ENCODE peak calls at places on chromosomes 13 and 19, in ten cellular contexts. M is OCI-LY7; V is spleen; Y is AG10803; G is uterus; N is heart right ventricle; Q is PC-9; H is progenitor cell of endocrine pancreas; J is neural crest cell; Z is activated CD8-positive, alpha-beta T cell treated with anti-CD3 and anti-CD28 coated beads for 36 hours. X is an unnamed sample.

GRCh38 chr19:43784251-43784980 is 3.6 kb upstream of the KCNN4 start:
- DNase-seq in M (peak), G (no peak), H (no peak), N (no peak), Z (peak), V (no peak), Y (peak), Q (peak), J (no peak), X (peak)

GRCh38 chr13:48437381-48437780 is 24.5 kb upstream of the LPAR6 start:
- DNase-seq in N (peak), Y (peak), V (no peak), J (no peak), Z (no peak), M (no peak), Q (no peak), H (no peak), G (peak), X (no peak)

GRCh38 chr13:36345438-36346221 is 564 bp downstream of the SPART start:
- DNase-seq in N (peak), Q (peak), Z (peak), V (peak), H (peak), M (no peak), J (peak), Y (peak), G (peak), X (peak)

GRCh38 chr19:11169896-11170678 is 14.5 kb upstream of the SPC24 start:
- DNase-seq in N (no peak), J (no peak), V (no peak), M (no peak), G (peak), Y (peak), Q (no peak), H (no peak), Z (no peak), X (no peak)

GRCh38 chr19:19655051-19655594 is 8.4 kb downstream of the ATP13A1 start:
- DNase-seq in H (no peak), G (no peak), J (no peak), M (no peak), N (no peak), Q (no peak), V (peak), Y (no peak), Z (no peak), X (no peak)

GRCh38 chr19:2294377-2295335 is 12.7 kb upstream of the PEAK3 start:
- DNase-seq in J (no peak), H (no peak), G (peak), N (no peak), V (peak), M (no peak), Y (peak), Z (no peak), Q (no peak), X (no peak)

GRCh38 chr19:6766357-6767080 is 716 bp downstream of the SH2D3A start:
- DNase-seq in V (no peak), Y (no peak), M (peak), G (no peak), H (no peak), N (no peak), Q (no peak), J (no peak), Z (peak), X (no peak)

GRCh38 chr13:74246398-74246975 is 112.3 kb upstream of the KLF12 start:
- DNase-seq in Q (no peak), G (peak), J (no peak), M (no peak), V (no peak), H (no peak), Y (no peak), N (peak), Z (peak), X (no peak)

GRCh38 chr19:3986260-3987041 is 1.2 kb upstream of the EEF2 start:
- DNase-seq in J (no peak), Q (peak), N (peak), M (peak), V (no peak), Z (peak), H (no peak), Y (peak), G (no peak), X (peak)

GRCh38 chr13:73958657-73959397 is 175.4 kb downstream of the KLF12 start:
- DNase-seq in H (no peak), J (no peak), N (no peak), Z (no peak), Q (peak), G (no peak), M (no peak), Y (no peak), V (no peak), X (no peak)

GRCh38 chr13:94710881-94711560 is 1.3 kb downstream of the SOX21 start:
- DNase-seq in G (no peak), Y (no peak), Q (no peak), Z (peak), H (peak), N (no peak), M (no peak), V (peak), J (no peak), X (no peak)

GRCh38 chr13:104586010-104586746 is 1520.0 kb upstream of the SLC10A2 start:
- DNase-seq in Q (peak), H (no peak), N (no peak), V (no peak), G (no peak), Y (no peak), J (no peak), M (no peak), Z (no peak), X (no peak)

GRCh38 chr13:60887711-60888110 is 490.7 kb downstream of the TDRD3 start:
- DNase-seq in Q (no peak), G (no peak), N (no peak), V (no peak), Z (no peak), M (no peak), H (no peak), J (no peak), Y (no peak), X (peak)

GRCh38 chr13:62482351-62482750 is 1066.7 kb upstream of the PCDH20 start:
- DNase-seq in V (no peak), Q (no peak), J (no peak), M (no peak), H (no peak), G (no peak), N (no peak), Z (no peak), Y (no peak), X (no peak)

GRCh38 chr13:76934671-76935070 is 13.6 kb upstream of the ACOD1 start:
- DNase-seq in Z (no peak), Y (peak), J (no peak), G (no peak), Q (no peak), V (no peak), H (no peak), M (no peak), N (no peak), X (no peak)

GRCh38 chr19:42168206-42168605 is 36.0 kb upstream of the POU2F2 start:
- DNase-seq in Y (no peak), N (no peak), Q (no peak), G (no peak), Z (no peak), J (no peak), H (no peak), V (no peak), M (no peak), X (no peak)

GRCh38 chr13:29362849-29363604 is 232.5 kb downstream of the SLC7A1 start:
- DNase-seq in M (peak), V (no peak), Q (peak), G (peak), H (peak), Z (peak), N (peak), Y (peak), J (peak), X (peak)

GRCh38 chr13:113584870-113585671 is 518 bp downstream of the TFDP1 start:
- DNase-seq in Z (peak), V (peak), Y (no peak), H (no peak), G (peak), N (no peak), Q (peak), M (peak), J (no peak), X (peak)

GRCh38 chr19:47257411-47258169 is 1.3 kb downstream of the CCDC9 start:
- DNase-seq in Z (peak), G (peak), N (no peak), M (no peak), V (peak), J (no peak), H (no peak), Y (no peak), Q (no peak), X (peak)

GRCh38 chr19:588093-588742 is 1.5 kb upstream of the HCN2 start:
- DNase-seq in Q (peak), N (peak), J (peak), M (peak), V (no peak), G (no peak), Z (peak), Y (peak), H (peak), X (peak)

GRCh38 chr13:33100876-33101275 is 84.7 kb downstream of the KL start:
- DNase-seq in Q (no peak), Y (peak), J (no peak), N (no peak), G (no peak), H (no peak), Z (no peak), M (no peak), V (no peak), X (no peak)

GRCh38 chr19:16645140-16645539 is 14.8 kb downstream of the SMIM7 start:
- DNase-seq in M (no peak), N (no peak), J (peak), Q (no peak), G (no peak), Z (no peak), H (no peak), Y (no peak), V (no peak), X (no peak)

GRCh38 chr19:51195616-51196015 is 29.3 kb upstream of the CD33 start:
- DNase-seq in N (no peak), V (no peak), Q (no peak), H (no peak), J (no peak), M (no peak), Z (no peak), Y (no peak), G (no peak), X (no peak)

GRCh38 chr13:43136940-43137574 is 113.7 kb downstream of the DNAJC15 start:
- DNase-seq in M (no peak), H (peak), Q (no peak), Y (no peak), N (no peak), G (no peak), Z (no peak), V (no peak), J (no peak), X (no peak)

GRCh38 chr13:19781526-19781925 is 1.2 kb downstream of the PSPC1 start:
- DNase-seq in M (no peak), H (no peak), Q (no peak), V (no peak), Y (no peak), Z (peak), J (no peak), N (no peak), G (no peak), X (peak)

GRCh38 chr19:51055866-51056265 is 9.0 kb downstream of the KLK13 start:
- DNase-seq in Z (no peak), Y (no peak), H (no peak), N (no peak), Q (no peak), G (no peak), M (no peak), V (no peak), J (no peak), X (no peak)

DNA sequence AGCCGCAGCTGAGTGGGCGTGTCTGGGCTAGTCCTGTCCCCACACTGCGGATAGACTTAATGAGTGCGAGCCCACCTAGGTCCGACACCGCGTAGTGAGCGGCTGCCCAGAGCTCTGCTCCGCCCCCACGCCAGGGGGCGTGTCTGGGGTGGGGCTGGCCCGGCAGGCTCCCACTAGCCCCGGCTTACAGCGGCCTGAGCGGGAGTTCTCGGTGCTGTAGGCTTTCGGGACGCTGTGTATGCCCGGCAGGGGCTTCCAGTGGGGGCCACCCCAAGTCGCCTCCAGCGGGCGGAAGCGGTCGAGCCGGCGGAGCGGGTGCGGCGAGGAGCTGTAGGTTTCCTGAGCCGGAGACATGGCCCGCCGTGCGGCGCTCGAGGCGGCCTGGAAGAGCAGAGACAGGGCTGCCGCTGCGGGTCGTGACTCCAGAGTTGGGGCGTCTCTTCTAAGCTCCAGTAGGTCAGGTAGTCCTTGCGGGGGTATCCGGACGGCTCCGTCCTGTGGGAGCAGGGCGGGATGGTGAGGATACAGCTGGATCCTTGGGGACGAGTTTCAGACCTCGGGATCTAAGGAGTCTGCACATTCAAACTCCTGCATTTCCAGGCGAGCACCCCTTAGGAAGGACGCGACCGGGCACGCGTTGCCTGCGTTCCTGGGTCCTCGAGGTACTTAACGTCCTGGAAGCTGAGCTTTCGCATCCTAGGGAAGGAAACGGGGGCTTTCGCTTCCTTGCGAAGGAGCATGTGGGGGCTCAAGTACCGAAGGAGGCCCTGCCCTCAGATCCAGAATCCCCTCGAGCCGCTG is 1.2 kb downstream of the CGB7 start:
- DNase-seq in M (peak), Y (peak), N (peak), G (peak), H (peak), Q (peak), J (peak), V (peak), Z (peak), X (peak)
- TF ChIP-seq CTCF in M (no peak), Y (peak), N (peak), G (no peak), H (peak), Q (peak), J (peak), V (no peak), Z (no peak), X (peak)

DNA sequence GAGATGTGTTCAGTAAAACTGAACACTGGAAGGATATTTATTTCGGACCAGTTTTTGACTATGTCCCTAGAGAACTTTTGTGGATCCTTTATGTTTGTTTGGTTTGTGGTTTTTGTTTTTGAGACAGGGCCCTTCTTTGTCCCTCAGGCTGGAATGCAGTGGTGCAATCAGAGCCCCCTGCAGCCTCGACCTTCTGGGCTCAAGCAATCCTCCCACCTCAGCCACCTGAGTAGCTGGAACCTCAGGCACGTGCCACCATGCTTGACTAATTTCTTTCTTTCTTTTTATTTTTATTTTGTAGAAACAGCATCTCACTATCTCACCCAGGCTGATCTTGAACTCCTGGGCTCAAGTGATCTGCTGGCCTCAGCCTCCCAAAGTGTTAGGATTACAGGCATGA is 955 bp upstream of the ZNF709 start:
- DNase-seq in M (no peak), H (no peak), Q (no peak), G (no peak), N (no peak), J (no peak), Y (no peak), V (no peak), Z (no peak), X (no peak)
- TF ChIP-seq CTCF in M (no peak), H (no peak), Q (no peak), G (no peak), N (no peak), J (no peak), Y (no peak), V (no peak), Z (no peak), X (no peak)

DNA sequence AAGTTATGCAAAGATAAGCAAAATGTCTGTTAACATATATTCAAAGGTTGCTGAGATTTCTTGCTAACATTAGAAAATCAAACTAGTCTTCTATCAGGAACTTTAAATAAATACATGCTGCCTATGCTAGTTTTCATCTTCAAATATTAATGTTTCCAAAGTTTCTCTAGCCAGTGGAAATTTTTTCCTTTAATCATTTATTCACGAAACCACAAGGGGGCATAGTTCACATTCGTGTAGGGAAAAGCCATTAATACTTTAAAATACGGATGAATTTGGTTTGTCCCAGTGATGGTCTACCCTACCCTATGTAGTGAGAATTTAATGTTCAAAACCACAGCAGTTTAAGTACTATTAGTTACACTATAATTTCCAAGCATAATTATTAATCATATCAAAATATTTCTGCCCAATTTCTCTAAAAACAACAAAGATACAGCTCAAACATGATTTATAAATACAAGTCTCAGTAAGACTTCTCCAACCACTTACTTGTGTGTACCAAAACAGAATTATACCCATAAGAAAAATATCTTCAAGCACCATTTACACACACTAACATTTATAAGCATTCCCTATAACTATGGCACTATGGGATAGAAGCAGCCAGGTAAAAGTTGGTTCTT is 16.2 kb downstream of the NUFIP1 start:
- DNase-seq in Y (peak), M (peak), V (no peak), J (no peak), Q (no peak), N (no peak), H (no peak), Z (no peak), G (no peak), X (peak)
- TF ChIP-seq CTCF in Y (peak), M (peak), V (no peak), J (peak), Q (peak), N (peak), H (peak), Z (peak), G (peak), X (peak)

DNA sequence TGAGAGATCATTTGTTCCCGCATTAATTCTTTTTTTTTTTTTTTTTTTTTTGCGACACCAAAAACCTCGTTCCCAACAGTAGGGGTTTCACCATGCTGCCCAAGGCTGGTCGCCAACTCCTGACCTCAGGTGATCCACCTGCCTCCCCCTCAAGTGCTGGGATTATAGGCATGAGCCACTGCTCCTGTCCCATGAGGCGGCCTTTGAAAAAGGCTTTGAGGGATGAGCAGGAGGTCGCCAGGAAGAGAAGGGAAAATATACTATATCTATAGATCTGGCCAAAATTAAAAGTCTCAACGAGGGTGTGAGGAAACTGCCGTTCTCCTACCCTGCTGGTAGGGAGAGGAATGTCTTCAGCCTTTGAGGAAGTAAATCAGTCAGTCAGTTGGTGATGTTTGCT is 26.2 kb downstream of the ZNF473 start:
- DNase-seq in Y (no peak), G (no peak), H (no peak), M (no peak), Q (no peak), V (no peak), N (no peak), Z (no peak), J (no peak), X (no peak)
- TF ChIP-seq CTCF in Y (peak), G (no peak), H (no peak), M (no peak), Q (no peak), V (no peak), N (no peak), Z (no peak), J (no peak), X (no peak)